ENCODE peak calls at places on chromosomes 7 and 10, in eight cellular contexts. R, P, U, K, A, N, G and O are unnamed samples.

GRCh38 chr7:155297517-155298287 is at the start of gene INSIG1:
- DNase-seq in P (peak; percentile 91), U (peak; percentile 94), N (peak; percentile 95), G (peak; percentile 94), A (peak; percentile 95), K (peak; percentile 91), R (peak; percentile 61), O (peak; percentile 96)

GRCh38 chr10:46222364-46222935 is 64.3 kb upstream of the ANTXRL start:
- DNase-seq in P (no peak), N (peak; percentile 10), R (peak; percentile 2), A (no peak), K (no peak), G (no peak), U (no peak), O (no peak)

GRCh38 chr10:118173326-118173725 is 126.6 kb upstream of the RAB11FIP2 start:
- DNase-seq in G (no peak), A (no peak), R (no peak), N (no peak), K (no peak), P (no peak), U (no peak), O (no peak)

GRCh38 chr10:79312601-79313187 is 34.6 kb upstream of the PPIF start:
- DNase-seq in N (no peak), R (no peak), U (no peak), P (no peak), A (no peak), G (no peak), K (no peak), O (no peak)

GRCh38 chr10:58414270-58415041 is 29.2 kb downstream of the TFAM start:
- DNase-seq in N (peak; percentile 89), P (no peak), R (no peak), G (no peak), A (no peak), U (no peak), K (no peak), O (no peak)

GRCh38 chr10:67659497-67659896 is 36.5 kb downstream of the CTNNA3 start:
- DNase-seq in U (no peak), P (no peak), G (no peak), R (no peak), A (no peak), N (no peak), K (no peak), O (no peak)

GRCh38 chr10:102918817-102919236 is 733 bp downstream of the CNNM2 start:
- DNase-seq in K (no peak), P (no peak), G (no peak), A (peak; percentile 30), U (no peak), R (no peak), N (no peak), O (no peak)

GRCh38 chr10:5776881-5777197 is 36.4 kb downstream of the GDI2 start:
- DNase-seq in K (no peak), A (no peak), U (no peak), R (peak; percentile 46), P (no peak), N (peak; percentile 69), G (no peak), O (no peak)

GRCh38 chr7:117901089-117901797 is 28.0 kb upstream of the CTTNBP2 start:
- DNase-seq in G (no peak), U (no peak), A (peak; percentile 86), P (no peak), K (no peak), N (no peak), R (no peak), O (no peak)

GRCh38 chr7:44811093-44811492 is 14.6 kb downstream of the PPIA start:
- DNase-seq in N (no peak), R (no peak), K (no peak), U (no peak), G (no peak), P (no peak), A (no peak), O (no peak)

GRCh38 chr7:87119581-87119980 is 32.7 kb upstream of the DMTF1 start:
- DNase-seq in R (no peak), A (no peak), K (no peak), P (no peak), U (no peak), G (no peak), N (no peak), O (no peak)

GRCh38 chr10:125064681-125065492 is 95.5 kb downstream of the CTBP2 start:
- DNase-seq in A (no peak), K (no peak), G (no peak), N (peak; percentile 58), U (no peak), P (no peak), R (peak; percentile 77), O (peak; percentile 77)

GRCh38 chr10:52774600-52775106 is 2.1 kb upstream of the MBL2 start:
- DNase-seq in U (no peak), P (no peak), G (no peak), K (no peak), A (no peak), R (no peak), N (no peak), O (no peak)

GRCh38 chr7:1122832-1123501 is 35.1 kb downstream of the GPER1 start:
- DNase-seq in N (no peak), K (no peak), R (no peak), U (peak; percentile 61), A (no peak), G (no peak), P (peak; percentile 67), O (no peak)

GRCh38 chr7:157903715-157904114 is 566.9 kb downstream of the DNAJB6 start:
- DNase-seq in U (no peak), R (no peak), A (no peak), K (no peak), P (no peak), N (no peak), G (no peak), O (no peak)

GRCh38 chr10:33335800-33336605 is 1.5 kb upstream of the NRP1 start:
- DNase-seq in R (no peak), U (peak; percentile 84), N (peak; percentile 67), A (peak; percentile 69), P (peak; percentile 82), G (peak; percentile 64), K (peak; percentile 37), O (no peak)

GRCh38 chr7:50817561-50817960 is 34.9 kb upstream of the GRB10 start:
- DNase-seq in U (no peak), N (no peak), K (no peak), G (no peak), R (no peak), A (no peak), P (no peak), O (no peak)

GRCh38 chr10:5406918-5407317 is 2.3 kb upstream of the TUBAL3 start:
- DNase-seq in P (no peak), K (no peak), U (no peak), R (no peak), A (no peak), G (no peak), N (no peak), O (no peak)

GRCh38 chr7:128275651-128276050 is 34.6 kb downstream of the LEP start:
- DNase-seq in K (no peak), G (no peak), U (no peak), N (no peak), P (no peak), A (no peak), R (no peak), O (no peak)

GRCh38 chr10:56633876-56634452 is 272.9 kb upstream of the ZWINT start:
- DNase-seq in A (no peak), R (no peak), P (no peak), K (no peak), U (no peak), N (no peak), G (no peak), O (peak; percentile 67)

GRCh38 chr7:51000956-51001355 is 218.3 kb upstream of the GRB10 start:
- DNase-seq in U (no peak), G (no peak), A (no peak), N (peak; percentile 8), K (no peak), P (no peak), R (no peak), O (no peak)

GRCh38 chr10:3419719-3420495 is 247.3 kb upstream of the PITRM1 start:
- DNase-seq in N (no peak), P (no peak), G (no peak), R (no peak), U (no peak), K (no peak), A (no peak), O (no peak)

GRCh38 chr7:34747842-34748241 is 89.8 kb downstream of the NPSR1 start:
- DNase-seq in N (peak; percentile 5), U (no peak), R (no peak), A (no peak), P (no peak), K (no peak), G (no peak), O (no peak)

GRCh38 chr7:22356010-22356854 is 722 bp downstream of the RAPGEF5 start:
- DNase-seq in P (no peak), U (no peak), K (no peak), N (no peak), A (peak; percentile 52), G (peak; percentile 21), R (no peak), O (peak; percentile 61)

GRCh38 chr7:30453859-30454258 is 24.7 kb downstream of the NOD1 start:
- DNase-seq in A (no peak), U (no peak), N (peak; percentile 69), K (no peak), G (no peak), P (no peak), R (no peak), O (no peak)
- TF ChIP-seq CTCF in A (no peak), U (no peak), N (peak; percentile 12), K (no peak), G (no peak), P (peak; percentile 33), R (no peak), O (no peak)

GRCh38 chr7:3399858-3400257 is 98.8 kb downstream of the SDK1 start:
- DNase-seq in R (no peak), K (no peak), G (peak; percentile 10), P (no peak), U (no peak), A (no peak), N (peak; percentile 39), O (no peak)
- TF ChIP-seq CTCF in R (no peak), K (peak; percentile 44), G (no peak), P (peak; percentile 21), U (no peak), A (no peak), N (peak; percentile 41), O (peak; percentile 41)

GRCh38 chr7:25995893-25996529 is 156.0 kb upstream of the NFE2L3 start:
- DNase-seq in R (no peak), G (no peak), K (no peak), A (no peak), U (no peak), N (no peak), P (no peak), O (no peak)
- TF ChIP-seq CTCF in R (no peak), G (no peak), K (peak; percentile 49), A (no peak), U (no peak), N (no peak), P (no peak), O (peak; percentile 23)

DNA sequence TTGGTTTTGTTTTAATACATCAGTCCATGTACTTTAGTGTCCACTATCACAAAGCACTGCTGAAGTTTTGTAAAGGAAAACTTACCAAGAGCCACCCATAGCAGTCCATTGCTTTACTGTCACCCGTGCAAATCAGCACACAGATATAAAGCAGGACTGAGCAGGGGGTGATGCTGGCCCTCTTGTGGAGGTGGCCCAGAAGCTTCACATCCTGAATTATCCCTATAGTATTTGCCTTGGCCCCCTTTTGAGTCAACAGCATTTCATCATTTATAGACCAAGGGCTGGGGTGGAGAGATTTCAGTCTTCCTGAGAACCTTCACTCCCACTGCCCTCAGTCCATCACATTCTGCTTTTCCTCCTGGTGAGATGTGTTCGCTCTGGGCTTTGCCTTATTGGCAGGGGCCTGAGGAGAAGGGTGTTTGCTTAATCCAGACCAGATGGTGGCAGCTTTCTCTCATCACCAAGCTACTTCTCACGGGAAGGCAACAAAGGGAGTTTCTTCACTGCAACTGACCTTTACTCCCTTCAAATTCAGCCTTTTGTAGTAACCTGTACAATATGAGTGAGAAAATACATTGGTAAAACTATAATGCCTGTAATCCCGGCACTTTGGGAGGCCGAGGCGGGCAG is 47.7 kb downstream of the NOC3L start:
- DNase-seq in A (no peak), U (no peak), N (peak; percentile 55), P (no peak), R (peak; percentile 25), K (no peak), G (no peak), O (no peak)
- TF ChIP-seq CTCF in A (no peak), U (no peak), N (no peak), P (no peak), R (no peak), K (no peak), G (no peak), O (no peak)